ENCODE peak calls at places on chromosomes 2 and 18, in five cellular contexts. E is CD8-positive, alpha-beta memory T cell; P is astrocyte of the spinal cord; F is activated CD4-positive, alpha-beta T cell treated with anti-CD3 and anti-CD28 coated beads, Interleukin-2, amount 50 U/mL, for 48 hours; Z is stimulated activated CD4-positive, alpha-beta T cell treated with anti-CD3 and anti-CD28 coated beads, Interleukin-1b, Interleukin-23, amount 100 ng/mL, for 1 hour. W is an unnamed sample.

GRCh38 chr2:210584834-210585233 is 28.4 kb downstream of the CPS1 start:
- DNase-seq in E (no peak), P (peak; percentile 61), F (no peak), Z (no peak), W (peak; percentile 81)

GRCh38 chr18:22165049-22165602 is 4.3 kb upstream of the GATA6 start:
- DNase-seq in E (no peak), P (no peak), F (no peak), Z (no peak), W (no peak)

GRCh38 chr18:58805482-58806187 is 59.0 kb upstream of the ZNF532 start:
- DNase-seq in E (no peak), P (no peak), F (no peak), Z (no peak), W (no peak)

GRCh38 chr18:14933049-14933851 is 185.3 kb downstream of the ANKRD30B start:
- DNase-seq in E (no peak), P (no peak), F (no peak), Z (no peak), W (no peak)

GRCh38 chr2:233021771-233022170 is 8.7 kb upstream of the NGEF start:
- DNase-seq in E (no peak), P (no peak), F (no peak), Z (no peak), W (peak; percentile 50)

GRCh38 chr2:101327863-101328394 is 19.4 kb upstream of the RNF149 start:
- DNase-seq in E (no peak), P (no peak), F (no peak), Z (no peak), W (no peak)

GRCh38 chr2:19288291-19288690 is 70.1 kb downstream of the OSR1 start:
- DNase-seq in E (no peak), P (no peak), F (no peak), Z (no peak), W (no peak)

GRCh38 chr2:55011741-55012574 is 38.3 kb downstream of the RTN4 start:
- DNase-seq in E (no peak), P (no peak), F (no peak), Z (no peak), W (no peak)

GRCh38 chr18:37710731-37711130 is 145.1 kb upstream of the CELF4 start:
- DNase-seq in E (no peak), P (no peak), F (no peak), Z (no peak), W (no peak)

GRCh38 chr18:9453273-9453672 is 22.0 kb upstream of the RALBP1 start:
- DNase-seq in E (no peak), P (no peak), F (no peak), Z (no peak), W (no peak)

GRCh38 chr18:57208056-57208455 is 61.2 kb downstream of the BOD1L2 start:
- DNase-seq in E (no peak), P (no peak), F (no peak), Z (no peak), W (no peak)